ENCODE peak calls at places on chromosomes 11 and 22, in four cellular contexts. G is progenitor cell of endocrine pancreas, B is AG10803, T is myocyte. X is an unnamed sample.

GRCh38 chr11:24064309-24064903 is 432.4 kb upstream of the LUZP2 start:
- DNase-seq in T (no peak), B (peak), G (no peak), X (no peak)

GRCh38 chr11:77113382-77114088 is 10.9 kb downstream of the OMP start:
- DNase-seq in T (no peak), G (no peak), B (peak), X (no peak)

GRCh38 chr11:46903846-46904245 is 14.5 kb downstream of the LRP4 start:
- DNase-seq in B (no peak), G (no peak), T (peak), X (no peak)

GRCh38 chr11:132590986-132591385 is 941.3 kb downstream of the OPCML start:
- DNase-seq in G (no peak), B (no peak), T (no peak), X (no peak)

GRCh38 chr22:30044369-30044768 is 35.9 kb upstream of the HORMAD2 start:
- DNase-seq in G (no peak), T (peak), B (peak), X (no peak)

GRCh38 chr11:19329910-19330309 is 89.2 kb upstream of the E2F8 start:
- DNase-seq in G (no peak), B (no peak), T (no peak), X (no peak)

GRCh38 chr11:125286486-125286885 is 121.9 kb downstream of the PKNOX2 start:
- DNase-seq in G (no peak), T (no peak), B (no peak), X (no peak)

GRCh38 chr22:24430431-24431308 is 3.3 kb downstream of the ADORA2A start:
- DNase-seq in G (no peak), T (no peak), B (no peak), X (no peak)

GRCh38 chr11:61160487-61161189 is 588 bp downstream of the VPS37C start:
- DNase-seq in G (no peak), B (no peak), T (no peak), X (no peak)

GRCh38 chr11:1876361-1877063 is 15.2 kb downstream of the PRR33 start:
- DNase-seq in G (peak), T (peak), B (no peak), X (peak)

X was measured in mesothelial cell of epicardium.